ENCODE peak calls at places on chromosomes 16 and 17, in nine cellular contexts. T is foreskin fibroblast; J is lower leg skin; Z is breast epithelium; G is transverse colon; W is IMR-90; D is HAP-1; Q is A549; V is effector memory CD4-positive, alpha-beta T cell. H is an unnamed sample.

GRCh38 chr16:14565688-14566025 is 64.4 kb downstream of the PARN start:
- DNase-seq in D (no peak), W (no peak), V (no peak), Z (no peak), G (no peak), Q (no peak), J (no peak), T (no peak), H (no peak)

GRCh38 chr17:69608808-69609494 is 194.5 kb downstream of the MAP2K6 start:
- DNase-seq in V (no peak), Z (no peak), T (peak), J (peak), G (no peak), Q (no peak), D (no peak), W (peak), H (peak)

GRCh38 chr17:72826602-72827001 is 265.9 kb downstream of the SLC39A11 start:
- DNase-seq in G (no peak), V (no peak), J (no peak), Z (no peak), Q (peak), W (peak), D (no peak), T (peak), H (peak)

GRCh38 chr17:75785770-75786538 is 1.3 kb downstream of the UNK start:
- DNase-seq in W (peak), D (peak), G (no peak), V (no peak), J (no peak), Q (no peak), Z (no peak), T (peak), H (peak)

GRCh38 chr17:29042026-29042678 is 789 bp upstream of the PIPOX start:
- DNase-seq in V (no peak), Z (no peak), D (no peak), T (no peak), W (no peak), J (no peak), Q (no peak), G (no peak), H (no peak)

GRCh38 chr16:13245713-13246377 is 344.4 kb downstream of the SHISA9 start:
- DNase-seq in J (no peak), W (no peak), Q (no peak), D (no peak), T (no peak), Z (no peak), G (no peak), V (no peak), H (no peak)

GRCh38 chr17:73639926-73640325 is 4.3 kb downstream of the SDK2 start:
- DNase-seq in D (no peak), Q (no peak), V (no peak), Z (no peak), W (no peak), G (peak), J (no peak), T (no peak), H (no peak)

GRCh38 chr16:74556375-74556922 is 50.5 kb downstream of the GLG1 start:
- DNase-seq in G (no peak), Z (no peak), V (no peak), W (no peak), Q (no peak), J (no peak), D (no peak), T (no peak), H (peak)

GRCh38 chr16:1614226-1615102 is 2.3 kb downstream of the CRAMP1 start:
- DNase-seq in W (peak), D (no peak), Z (no peak), V (no peak), Q (peak), T (peak), J (no peak), G (peak), H (no peak)

GRCh38 chr17:32486701-32487459 is at the start of gene CDK5R1:
- DNase-seq in Z (no peak), T (peak), G (peak), D (peak), V (peak), J (no peak), Q (peak), W (peak), H (no peak)

GRCh38 chr17:63476857-63477470 is at the start of gene ACE:
- DNase-seq in T (no peak), Q (peak), G (peak), D (peak), J (no peak), V (peak), Z (no peak), W (peak), H (no peak)

GRCh38 chr17:59154721-59155438 is at the start of gene SKA2:
- DNase-seq in T (no peak), Z (peak), G (peak), Q (peak), W (no peak), D (no peak), V (peak), J (peak), H (no peak)

GRCh38 chr17:34485999-34486398 is 93.4 kb upstream of the TMEM132E start:
- DNase-seq in T (no peak), Z (no peak), D (no peak), J (no peak), Q (no peak), G (no peak), V (no peak), W (no peak), H (peak)

DNA sequence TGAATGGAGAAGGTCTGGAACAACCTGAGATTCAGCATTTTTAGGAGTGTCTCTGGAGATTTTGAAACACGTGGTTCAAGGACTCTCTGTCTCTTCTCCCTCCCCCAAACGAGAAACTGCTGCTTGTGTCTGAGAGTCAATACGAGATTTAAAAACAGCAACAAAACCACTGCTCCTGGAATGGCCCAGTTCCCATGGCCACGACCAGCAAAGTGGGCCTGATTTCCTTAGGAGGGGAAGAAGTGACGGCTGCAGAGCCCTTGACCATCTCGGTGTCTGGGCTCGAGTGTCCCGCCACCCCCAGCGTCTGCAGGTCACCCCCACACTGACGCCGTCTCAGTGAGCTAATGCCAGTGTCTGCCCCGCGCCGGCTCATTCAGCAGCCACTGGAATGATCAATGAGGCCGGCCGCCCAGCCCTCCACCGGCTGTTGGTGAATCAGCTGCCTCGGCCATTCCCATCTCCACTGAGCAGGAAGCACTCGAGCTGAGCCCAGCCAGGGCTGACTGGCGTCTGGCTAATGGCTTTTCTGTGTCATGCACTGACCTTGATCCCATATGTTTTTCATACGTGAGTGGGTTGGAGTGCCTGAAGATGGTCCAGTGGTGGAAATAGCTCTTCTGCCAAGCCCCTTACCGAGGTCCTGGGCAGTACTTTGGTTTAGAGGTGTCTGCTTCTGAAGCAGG is 151.8 kb downstream of the PITPNC1 start:
- DNase-seq in D (no peak), G (peak), Q (peak), Z (peak), W (peak), V (no peak), J (peak), T (peak), H (peak)
- H3K4me3 ChIP-seq in D (no peak), G (no peak), Q (no peak), Z (peak), W (peak), V (no peak), J (no peak), T (peak), H (no peak)

GRCh38 chr17:21298983-21299519 is 14.5 kb downstream of the MAP2K3 start:
- DNase-seq in V (no peak), W (no peak), J (no peak), Q (no peak), Z (no peak), D (no peak), T (no peak), G (no peak), H (no peak)
- H3K4me3 ChIP-seq in V (no peak), W (no peak), J (no peak), Q (no peak), Z (no peak), D (no peak), T (no peak), G (no peak), H (no peak)

GRCh38 chr17:78379134-78379497 is 667 bp downstream of the PGS1 start:
- DNase-seq in Q (no peak), J (no peak), G (no peak), D (no peak), V (no peak), T (peak), W (peak), Z (no peak), H (peak)

GRCh38 chr17:78381601-78382168 is 3.2 kb downstream of the PGS1 start:
- DNase-seq in G (no peak), J (no peak), Q (no peak), Z (no peak), V (peak), T (no peak), W (no peak), D (no peak), H (peak)

GRCh38 chr17:78378225-78379133 is at the start of gene PGS1:
- DNase-seq in J (peak), V (peak), W (peak), T (peak), D (peak), G (peak), Q (peak), Z (peak), H (peak)

GRCh38 chr17:78377858-78378224 is 608 bp upstream of the PGS1 start:
- DNase-seq in W (no peak), D (no peak), T (no peak), Q (no peak), G (no peak), J (no peak), Z (no peak), V (no peak), H (no peak)

GRCh38 chr17:78380370-78380769 is 1.9 kb downstream of the PGS1 start:
- DNase-seq in T (no peak), V (no peak), J (no peak), Q (no peak), W (no peak), Z (no peak), D (no peak), G (no peak), H (no peak)
- H3K4me3 ChIP-seq in T (no peak), V (no peak), J (no peak), Q (no peak), W (no peak), Z (no peak), D (no peak), G (no peak), H (no peak)

GRCh38 chr17:57485916-57486315 is 229.6 kb downstream of the MSI2 start:
- DNase-seq in Z (no peak), G (no peak), W (no peak), D (no peak), V (no peak), T (no peak), J (no peak), Q (no peak), H (no peak)
- H3K4me3 ChIP-seq in Z (no peak), G (no peak), W (no peak), D (no peak), V (no peak), T (no peak), J (no peak), Q (no peak), H (no peak)

GRCh38 chr17:56597495-56597990 is 4.0 kb downstream of the NOG start:
- DNase-seq in J (no peak), Z (no peak), T (no peak), Q (no peak), G (no peak), D (peak), V (no peak), W (peak), H (no peak)
- H3K4me3 ChIP-seq in J (no peak), Z (peak), T (peak), Q (peak), G (no peak), D (peak), V (peak), W (peak), H (no peak)